ENCODE peak calls at places on chromosomes 2 and 18, in six cellular contexts. One of them, this sample, is unnamed. For H3K4me1 and H3K36me3, the result is how much of the 10 kb centered on the place peaks cover.

GRCh38 chr2:162261032-162261945 is 18.0 kb upstream of the FAP start:
- DNase-seq in mucosa of descending colon: peak
- DNase-seq in pancreas: no peak
- DNase-seq in endodermal cell: no peak
- DNase-seq in GM23338: peak
- DNase-seq in lower lobe of right lung: peak
- DNase-seq in this sample: no peak

GRCh38 chr2:101089419-101089818 is 61.8 kb downstream of the TBC1D8 start:
- DNase-seq in mucosa of descending colon: no peak
- DNase-seq in pancreas: no peak
- DNase-seq in endodermal cell: no peak
- DNase-seq in GM23338: no peak
- DNase-seq in lower lobe of right lung: no peak
- DNase-seq in this sample: no peak

GRCh38 chr2:173126819-173127218 is 51.2 kb downstream of the MAP3K20 start:
- DNase-seq in mucosa of descending colon: no peak
- DNase-seq in pancreas: no peak
- DNase-seq in endodermal cell: no peak
- DNase-seq in GM23338: no peak
- DNase-seq in lower lobe of right lung: no peak
- DNase-seq in this sample: no peak

GRCh38 chr2:20501974-20502373 is 55.1 kb downstream of the RHOB start:
- DNase-seq in mucosa of descending colon: no peak
- DNase-seq in pancreas: no peak
- DNase-seq in endodermal cell: no peak
- DNase-seq in GM23338: no peak
- DNase-seq in lower lobe of right lung: no peak
- DNase-seq in this sample: no peak

GRCh38 chr2:9690716-9691498 is 60.1 kb upstream of the YWHAQ start:
- DNase-seq in mucosa of descending colon: no peak
- DNase-seq in pancreas: no peak
- DNase-seq in endodermal cell: peak
- DNase-seq in GM23338: peak
- DNase-seq in lower lobe of right lung: no peak
- DNase-seq in this sample: no peak

GRCh38 chr18:10234912-10235439 is 219.5 kb upstream of the APCDD1 start:
- DNase-seq in mucosa of descending colon: no peak
- DNase-seq in pancreas: no peak
- DNase-seq in endodermal cell: no peak
- DNase-seq in GM23338: no peak
- DNase-seq in lower lobe of right lung: no peak
- DNase-seq in this sample: no peak

GRCh38 chr2:10721344-10722251 is at the start of gene ATP6V1C2:
- DNase-seq in mucosa of descending colon: peak
- DNase-seq in pancreas: peak
- DNase-seq in endodermal cell: peak
- DNase-seq in GM23338: peak
- DNase-seq in lower lobe of right lung: peak
- DNase-seq in this sample: peak

GRCh38 chr2:17830053-17831034 is 14.1 kb downstream of the MSGN1 start:
- DNase-seq in mucosa of descending colon: peak
- DNase-seq in pancreas: peak
- DNase-seq in endodermal cell: peak
- DNase-seq in GM23338: peak
- DNase-seq in lower lobe of right lung: peak
- DNase-seq in this sample: peak

GRCh38 chr2:158773121-158773520 is 22.0 kb upstream of the DAPL1 start:
- DNase-seq in mucosa of descending colon: no peak
- DNase-seq in pancreas: no peak
- DNase-seq in endodermal cell: no peak
- DNase-seq in GM23338: no peak
- DNase-seq in lower lobe of right lung: no peak
- DNase-seq in this sample: no peak

GRCh38 chr18:63508634-63509033 is 31.9 kb downstream of the SERPINB5 start:
- DNase-seq in mucosa of descending colon: no peak
- DNase-seq in pancreas: no peak
- DNase-seq in endodermal cell: no peak
- DNase-seq in GM23338: no peak
- DNase-seq in lower lobe of right lung: no peak
- DNase-seq in this sample: no peak

GRCh38 chr18:3245853-3246635 is 1.6 kb upstream of the MYL12A start:
- DNase-seq in mucosa of descending colon: peak
- DNase-seq in pancreas: peak
- DNase-seq in endodermal cell: peak
- DNase-seq in GM23338: peak
- DNase-seq in lower lobe of right lung: peak
- DNase-seq in this sample: peak

GRCh38 chr2:152222975-152223638 is 47.5 kb upstream of the STAM2 start:
- DNase-seq in mucosa of descending colon: peak
- DNase-seq in pancreas: peak
- DNase-seq in endodermal cell: no peak
- DNase-seq in GM23338: peak
- DNase-seq in lower lobe of right lung: no peak
- DNase-seq in this sample: peak

GRCh38 chr2:172464340-172465129 is 37.1 kb downstream of the ITGA6 start:
- DNase-seq in mucosa of descending colon: no peak
- DNase-seq in pancreas: peak
- DNase-seq in endodermal cell: no peak
- DNase-seq in GM23338: no peak
- DNase-seq in lower lobe of right lung: no peak
- DNase-seq in this sample: no peak

GRCh38 chr2:209331291-209331844 is 92.5 kb upstream of the MAP2 start:
- DNase-seq in mucosa of descending colon: no peak
- DNase-seq in pancreas: no peak
- DNase-seq in endodermal cell: peak
- DNase-seq in GM23338: peak
- DNase-seq in lower lobe of right lung: no peak
- DNase-seq in this sample: no peak

GRCh38 chr18:13470555-13471494 is 252.3 kb downstream of the LDLRAD4 start:
- DNase-seq in mucosa of descending colon: no peak
- DNase-seq in pancreas: no peak
- DNase-seq in endodermal cell: peak
- DNase-seq in GM23338: no peak
- DNase-seq in lower lobe of right lung: peak
- DNase-seq in this sample: peak

GRCh38 chr2:164896226-164896625 is 54.6 kb upstream of the COBLL1 start:
- DNase-seq in mucosa of descending colon: no peak
- DNase-seq in pancreas: no peak
- DNase-seq in endodermal cell: no peak
- DNase-seq in GM23338: no peak
- DNase-seq in lower lobe of right lung: no peak
- DNase-seq in this sample: no peak

DNA sequence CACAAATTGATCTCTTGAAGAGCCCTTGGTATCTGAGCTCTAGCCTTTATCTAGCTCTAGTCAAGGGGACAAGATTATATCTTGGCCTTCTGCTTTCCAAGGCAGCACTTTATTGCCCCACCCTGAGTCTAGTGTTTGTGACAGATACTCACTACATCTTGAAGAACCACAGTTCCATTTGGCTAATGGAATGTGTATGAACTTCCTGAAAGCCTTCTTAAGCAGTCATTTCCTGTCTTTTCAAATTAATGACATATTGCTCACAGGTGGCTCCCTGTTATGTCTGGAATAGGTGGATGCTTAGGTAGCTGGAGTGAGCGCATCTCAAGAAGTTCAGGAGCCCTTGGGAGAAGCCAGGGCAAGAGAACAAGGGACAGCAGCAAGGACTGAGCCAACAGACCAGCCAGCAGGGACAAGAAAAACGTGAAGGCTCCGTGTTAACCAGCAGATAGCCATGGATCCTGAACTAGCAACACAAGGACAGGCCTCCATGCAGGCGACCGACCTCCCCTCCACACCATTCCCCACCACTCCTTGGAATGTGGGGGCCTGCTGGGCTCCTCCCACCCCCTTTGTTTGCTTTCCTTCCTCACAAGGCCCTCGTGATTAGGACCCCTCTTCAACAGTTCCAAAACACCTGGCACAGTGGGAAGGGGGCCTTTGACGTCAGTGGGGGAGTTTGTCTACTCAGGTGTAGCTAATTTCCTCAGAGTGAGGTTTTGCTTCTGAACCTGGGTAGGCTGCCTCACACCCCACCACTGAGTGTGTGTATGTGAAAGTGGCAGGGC is 37.6 kb downstream of the SLC14A2 start:
- DNase-seq in mucosa of descending colon: no peak
- DNase-seq in pancreas: no peak
- DNase-seq in endodermal cell: peak
- DNase-seq in GM23338: no peak
- DNase-seq in lower lobe of right lung: no peak
- DNase-seq in this sample: no peak
- H3K4me1 ChIP-seq in mucosa of descending colon: under half
- H3K4me1 ChIP-seq in pancreas: under half
- H3K4me1 ChIP-seq in endodermal cell: under half
- H3K4me1 ChIP-seq in GM23338: under half
- H3K4me1 ChIP-seq in lower lobe of right lung: under half
- H3K4me1 ChIP-seq in this sample: under half

GRCh38 chr18:666177-666576 is 8.7 kb downstream of the TYMS start:
- DNase-seq in mucosa of descending colon: no peak
- DNase-seq in pancreas: no peak
- DNase-seq in endodermal cell: peak
- DNase-seq in GM23338: peak
- DNase-seq in lower lobe of right lung: no peak
- DNase-seq in this sample: no peak

GRCh38 chr18:669077-669476 is 11.6 kb downstream of the TYMS start:
- DNase-seq in mucosa of descending colon: no peak
- DNase-seq in pancreas: no peak
- DNase-seq in endodermal cell: peak
- DNase-seq in GM23338: no peak
- DNase-seq in lower lobe of right lung: no peak
- DNase-seq in this sample: no peak

GRCh38 chr18:668263-668662 is 10.8 kb downstream of the TYMS start:
- DNase-seq in mucosa of descending colon: no peak
- DNase-seq in pancreas: no peak
- DNase-seq in endodermal cell: no peak
- DNase-seq in GM23338: no peak
- DNase-seq in lower lobe of right lung: no peak
- DNase-seq in this sample: no peak

GRCh38 chr18:670456-670996 is 13.1 kb downstream of the TYMS start:
- DNase-seq in mucosa of descending colon: no peak
- DNase-seq in pancreas: no peak
- DNase-seq in endodermal cell: peak
- DNase-seq in GM23338: no peak
- DNase-seq in lower lobe of right lung: no peak
- DNase-seq in this sample: no peak

DNA sequence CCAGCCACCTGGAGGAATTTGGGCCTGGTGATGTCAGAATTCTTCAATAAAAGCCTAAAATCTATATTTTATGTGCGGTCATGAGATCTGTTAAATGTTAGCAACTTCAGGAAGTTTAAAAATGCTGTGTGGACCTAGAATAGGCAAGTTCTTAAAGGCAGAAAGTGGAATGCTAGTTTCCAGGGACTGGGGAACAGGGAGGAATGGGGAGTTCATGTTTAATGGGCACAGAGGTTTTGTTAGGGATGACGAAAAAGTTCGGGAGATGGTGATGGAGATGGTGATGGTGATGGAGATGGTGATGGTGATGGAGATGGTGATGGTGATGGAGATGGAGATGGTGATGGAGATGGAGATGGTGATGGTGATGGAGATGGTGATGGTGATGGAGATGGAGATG is 9.2 kb downstream of the TYMS start:
- DNase-seq in mucosa of descending colon: no peak
- DNase-seq in pancreas: no peak
- DNase-seq in endodermal cell: peak
- DNase-seq in GM23338: no peak
- DNase-seq in lower lobe of right lung: no peak
- DNase-seq in this sample: no peak
- H3K36me3 ChIP-seq in mucosa of descending colon: under half
- H3K36me3 ChIP-seq in pancreas: under half
- H3K36me3 ChIP-seq in endodermal cell: half or more
- H3K36me3 ChIP-seq in GM23338: under half
- H3K36me3 ChIP-seq in lower lobe of right lung: under half
- H3K36me3 ChIP-seq in this sample: under half

GRCh38 chr2:28442328-28442727 is 49.7 kb downstream of the FOSL2 start:
- DNase-seq in mucosa of descending colon: no peak
- DNase-seq in pancreas: no peak
- DNase-seq in endodermal cell: no peak
- DNase-seq in GM23338: no peak
- DNase-seq in lower lobe of right lung: no peak
- DNase-seq in this sample: no peak

GRCh38 chr2:28448738-28449100 is 47.1 kb upstream of the PLB1 start:
- DNase-seq in mucosa of descending colon: no peak
- DNase-seq in pancreas: no peak
- DNase-seq in endodermal cell: no peak
- DNase-seq in GM23338: no peak
- DNase-seq in lower lobe of right lung: no peak
- DNase-seq in this sample: no peak

GRCh38 chr2:28447943-28448737 is 47.7 kb upstream of the PLB1 start:
- DNase-seq in mucosa of descending colon: no peak
- DNase-seq in pancreas: no peak
- DNase-seq in endodermal cell: no peak
- DNase-seq in GM23338: no peak
- DNase-seq in lower lobe of right lung: no peak
- DNase-seq in this sample: no peak

GRCh38 chr2:28444951-28445350 is 50.9 kb upstream of the PLB1 start:
- DNase-seq in mucosa of descending colon: no peak
- DNase-seq in pancreas: no peak
- DNase-seq in endodermal cell: no peak
- DNase-seq in GM23338: no peak
- DNase-seq in lower lobe of right lung: no peak
- DNase-seq in this sample: no peak

GRCh38 chr2:28445448-28446258 is 50.2 kb upstream of the PLB1 start:
- DNase-seq in mucosa of descending colon: no peak
- DNase-seq in pancreas: no peak
- DNase-seq in endodermal cell: no peak
- DNase-seq in GM23338: no peak
- DNase-seq in lower lobe of right lung: no peak
- DNase-seq in this sample: peak
- H3K4me1 ChIP-seq in mucosa of descending colon: under half
- H3K4me1 ChIP-seq in pancreas: under half
- H3K4me1 ChIP-seq in endodermal cell: under half
- H3K4me1 ChIP-seq in GM23338: under half
- H3K4me1 ChIP-seq in lower lobe of right lung: under half
- H3K4me1 ChIP-seq in this sample: under half

GRCh38 chr18:34315953-34316352 is 91.2 kb upstream of the NOL4 start:
- DNase-seq in mucosa of descending colon: no peak
- DNase-seq in pancreas: no peak
- DNase-seq in endodermal cell: no peak
- DNase-seq in GM23338: no peak
- DNase-seq in lower lobe of right lung: no peak
- DNase-seq in this sample: no peak

GRCh38 chr18:34322365-34323289 is 97.9 kb upstream of the NOL4 start:
- DNase-seq in mucosa of descending colon: peak
- DNase-seq in pancreas: peak
- DNase-seq in endodermal cell: peak
- DNase-seq in GM23338: peak
- DNase-seq in lower lobe of right lung: peak
- DNase-seq in this sample: peak

GRCh38 chr18:34320267-34320666 is 95.6 kb upstream of the NOL4 start:
- DNase-seq in mucosa of descending colon: no peak
- DNase-seq in pancreas: no peak
- DNase-seq in endodermal cell: no peak
- DNase-seq in GM23338: no peak
- DNase-seq in lower lobe of right lung: no peak
- DNase-seq in this sample: no peak

DNA sequence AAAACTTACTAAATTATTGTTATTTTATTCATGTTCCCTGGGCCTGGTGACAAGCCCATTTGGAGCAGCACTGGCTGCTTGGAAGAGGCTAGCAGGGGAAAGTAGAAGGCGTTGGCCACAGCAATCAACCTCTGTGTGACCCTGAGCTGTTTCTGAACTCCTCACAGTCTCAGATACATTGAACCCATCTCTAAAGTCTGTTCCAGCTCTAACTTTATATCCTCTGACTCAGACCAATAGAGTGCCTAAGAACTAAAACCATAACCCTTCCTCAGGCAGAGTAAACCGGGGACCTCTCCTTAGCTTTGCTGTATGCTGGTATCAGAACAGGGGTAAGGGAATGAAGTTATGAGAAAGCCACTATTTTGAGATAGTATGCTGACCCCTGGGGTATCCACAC is 96.4 kb upstream of the NOL4 start:
- DNase-seq in mucosa of descending colon: no peak
- DNase-seq in pancreas: no peak
- DNase-seq in endodermal cell: no peak
- DNase-seq in GM23338: no peak
- DNase-seq in lower lobe of right lung: no peak
- DNase-seq in this sample: no peak
- H3K36me3 ChIP-seq in mucosa of descending colon: under half
- H3K36me3 ChIP-seq in pancreas: under half
- H3K36me3 ChIP-seq in endodermal cell: under half
- H3K36me3 ChIP-seq in GM23338: under half
- H3K36me3 ChIP-seq in lower lobe of right lung: under half
- H3K36me3 ChIP-seq in this sample: under half

This sample was measured in right lobe of liver.